ENCODE peak calls at places on chromosomes 6 and 20, in seven cellular contexts. X is CD8-positive, alpha-beta T cell; F is GM12878; I is SJSA1; B is psoas muscle; S is uterus; O is aorta. W is an unnamed sample. For H3K4me1, the result is how much of the 10 kb centered on the place peaks cover.

GRCh38 chr20:58795923-58796245 is 54.8 kb downstream of the GNAS-AS1 start:
- DNase-seq in X (no peak), F (no peak), I (no peak), B (no peak), S (no peak), O (no peak), W (no peak)

GRCh38 chr6:78947962-78948361 is 80.6 kb downstream of the IRAK1BP1 start:
- DNase-seq in X (no peak), F (no peak), I (peak), B (no peak), S (no peak), O (no peak), W (no peak)

GRCh38 chr6:106334646-106335448 is 9.3 kb upstream of the ATG5 start:
- DNase-seq in X (peak), F (no peak), I (peak), B (no peak), S (peak), O (no peak), W (peak)

GRCh38 chr6:151101116-151101810 is 138.5 kb upstream of the AKAP12 start:
- DNase-seq in X (no peak), F (no peak), I (no peak), B (no peak), S (no peak), O (no peak), W (no peak)

GRCh38 chr6:33599413-33599911 is 19.4 kb upstream of the BAK1 start:
- DNase-seq in X (no peak), F (no peak), I (no peak), B (no peak), S (no peak), O (no peak), W (no peak)

GRCh38 chr6:41286544-41287346 is at the start of gene TREM1:
- DNase-seq in X (no peak), F (no peak), I (no peak), B (peak), S (no peak), O (no peak), W (no peak)

GRCh38 chr6:43735642-43736199 is 34.3 kb upstream of the VEGFA start:
- DNase-seq in X (no peak), F (no peak), I (no peak), B (no peak), S (no peak), O (no peak), W (no peak)

GRCh38 chr20:48689388-48689787 is 138.4 kb downstream of the PREX1 start:
- DNase-seq in X (peak), F (no peak), I (no peak), B (no peak), S (no peak), O (no peak), W (no peak)

GRCh38 chr6:77451466-77451865 is 11.8 kb downstream of the HTR1B start:
- DNase-seq in X (no peak), F (no peak), I (no peak), B (no peak), S (no peak), O (no peak), W (no peak)

GRCh38 chr6:112951829-112952228 is 604.7 kb downstream of the RFPL4B start:
- DNase-seq in X (no peak), F (no peak), I (peak), B (no peak), S (no peak), O (no peak), W (no peak)

GRCh38 chr20:43409041-43409913 is 48.4 kb upstream of the SRSF6 start:
- DNase-seq in X (no peak), F (peak), I (peak), B (no peak), S (no peak), O (no peak), W (no peak)

GRCh38 chr6:152301021-152301805 is 335.9 kb downstream of the SYNE1 start:
- DNase-seq in X (no peak), F (no peak), I (no peak), B (no peak), S (no peak), O (no peak), W (no peak)

GRCh38 chr6:127366281-127367022 is 23.0 kb upstream of the ECHDC1 start:
- DNase-seq in X (no peak), F (no peak), I (peak), B (no peak), S (no peak), O (no peak), W (no peak)

GRCh38 chr6:131524695-131525336 is 48.2 kb upstream of the ARG1 start:
- DNase-seq in X (peak), F (no peak), I (no peak), B (no peak), S (no peak), O (no peak), W (peak)

GRCh38 chr20:2873747-2874041 is 413 bp downstream of the PTPRA start:
- DNase-seq in X (peak), F (no peak), I (peak), B (no peak), S (peak), O (peak), W (peak)

GRCh38 chr6:16139541-16139940 is 10.7 kb downstream of the MYLIP start:
- DNase-seq in X (no peak), F (no peak), I (no peak), B (no peak), S (no peak), O (no peak), W (no peak)

GRCh38 chr6:56677559-56677958 is 34.9 kb upstream of the DST start:
- DNase-seq in X (no peak), F (no peak), I (no peak), B (no peak), S (no peak), O (no peak), W (no peak)

GRCh38 chr6:169635345-169635744 is 66.5 kb downstream of the WDR27 start:
- DNase-seq in X (no peak), F (no peak), I (no peak), B (no peak), S (no peak), O (no peak), W (no peak)

GRCh38 chr20:60306516-60306915 is 348.3 kb downstream of the CDH26 start:
- DNase-seq in X (no peak), F (no peak), I (no peak), B (no peak), S (no peak), O (no peak), W (no peak)

GRCh38 chr20:47360207-47360488 is 3.6 kb upstream of the ZMYND8 start:
- DNase-seq in X (no peak), F (no peak), I (no peak), B (no peak), S (no peak), O (no peak), W (no peak)

GRCh38 chr6:116557863-116558262 is 4.3 kb downstream of the CALHM4 start:
- DNase-seq in X (no peak), F (no peak), I (peak), B (no peak), S (no peak), O (no peak), W (no peak)

GRCh38 chr6:17311595-17312311 is 30.6 kb downstream of the RBM24 start:
- DNase-seq in X (no peak), F (no peak), I (no peak), B (peak), S (no peak), O (no peak), W (no peak)

GRCh38 chr6:158333094-158333493 is 20.8 kb downstream of the TULP4 start:
- DNase-seq in X (no peak), F (no peak), I (no peak), B (no peak), S (no peak), O (no peak), W (no peak)

GRCh38 chr20:53660078-53660909 is 66.7 kb upstream of the ZNF217 start:
- DNase-seq in X (peak), F (no peak), I (no peak), B (peak), S (peak), O (no peak), W (peak)

GRCh38 chr6:129203190-129203900 is 320.4 kb downstream of the LAMA2 start:
- DNase-seq in X (no peak), F (no peak), I (no peak), B (peak), S (no peak), O (no peak), W (no peak)

GRCh38 chr6:2733324-2733723 is 17.4 kb downstream of the MYLK4 start:
- DNase-seq in X (no peak), F (peak), I (no peak), B (peak), S (no peak), O (no peak), W (no peak)

GRCh38 chr6:107977283-107977682 is 19.3 kb upstream of the SEC63 start:
- DNase-seq in X (no peak), F (no peak), I (peak), B (no peak), S (no peak), O (no peak), W (no peak)

GRCh38 chr6:107692351-107692750 is 131.8 kb downstream of the SCML4 start:
- DNase-seq in X (no peak), F (no peak), I (no peak), B (no peak), S (no peak), O (no peak), W (no peak)

GRCh38 chr6:29656157-29656556 is 735 bp upstream of the MOG start:
- DNase-seq in X (no peak), F (no peak), I (no peak), B (no peak), S (no peak), O (no peak), W (no peak)

GRCh38 chr6:36463686-36464085 is 20.9 kb downstream of the KCTD20 start:
- DNase-seq in X (no peak), F (no peak), I (no peak), B (no peak), S (no peak), O (no peak), W (no peak)

GRCh38 chr20:34579191-34579661 is 20.7 kb downstream of the MAP1LC3A start:
- DNase-seq in X (no peak), F (no peak), I (peak), B (peak), S (peak), O (no peak), W (no peak)

GRCh38 chr6:45923831-45924391 is 91.7 kb downstream of the CLIC5 start:
- DNase-seq in X (no peak), F (no peak), I (peak), B (no peak), S (no peak), O (no peak), W (no peak)

GRCh38 chr20:41607791-41608190 is 10.4 kb downstream of the CHD6 start:
- DNase-seq in X (no peak), F (no peak), I (no peak), B (no peak), S (no peak), O (no peak), W (no peak)

GRCh38 chr6:168628732-168629245 is 187.8 kb downstream of the SMOC2 start:
- DNase-seq in X (no peak), F (no peak), I (no peak), B (no peak), S (no peak), O (no peak), W (no peak)

GRCh38 chr6:132130530-132131298 is 179.5 kb upstream of the CCN2 start:
- DNase-seq in X (no peak), F (no peak), I (peak), B (peak), S (peak), O (peak), W (no peak)

GRCh38 chr6:53813096-53813495 is 18.3 kb downstream of the LRRC1 start:
- DNase-seq in X (no peak), F (no peak), I (no peak), B (no peak), S (no peak), O (no peak), W (no peak)

GRCh38 chr6:142841915-142842314 is 103.1 kb downstream of the HIVEP2 start:
- DNase-seq in X (no peak), F (no peak), I (no peak), B (no peak), S (no peak), O (no peak), W (no peak)

GRCh38 chr6:142842423-142843261 is 102.3 kb downstream of the HIVEP2 start:
- DNase-seq in X (peak), F (peak), I (peak), B (no peak), S (no peak), O (no peak), W (peak)

GRCh38 chr6:142845143-142845571 is 99.8 kb downstream of the HIVEP2 start:
- DNase-seq in X (no peak), F (no peak), I (no peak), B (no peak), S (no peak), O (no peak), W (no peak)

GRCh38 chr6:142844065-142844755 is 100.8 kb downstream of the HIVEP2 start:
- DNase-seq in X (no peak), F (no peak), I (no peak), B (no peak), S (no peak), O (no peak), W (no peak)

DNA sequence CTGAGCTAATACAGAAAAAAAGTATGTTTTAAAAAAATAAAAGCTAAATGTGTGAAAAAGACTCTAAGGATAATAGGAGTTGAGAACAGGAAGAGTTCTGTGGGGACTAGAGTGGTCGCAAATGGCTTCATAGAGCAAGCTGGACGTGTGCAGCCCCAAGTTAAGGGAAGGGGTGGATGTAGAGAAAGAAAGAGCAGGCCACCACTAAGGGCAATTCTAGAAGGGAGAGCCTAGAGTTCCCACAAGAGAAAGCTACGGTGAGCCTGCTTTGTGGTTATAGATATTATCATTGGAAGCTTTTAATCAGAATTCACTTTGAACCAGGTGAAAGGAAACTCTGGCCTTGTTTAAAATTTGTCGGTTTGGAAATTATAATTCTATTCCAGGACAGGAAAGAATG is 101.6 kb downstream of the HIVEP2 start:
- DNase-seq in X (no peak), F (no peak), I (no peak), B (no peak), S (no peak), O (no peak), W (no peak)
- H3K4me3 ChIP-seq in X (peak), F (peak), I (no peak), B (no peak), S (no peak), O (no peak), W (peak)

DNA sequence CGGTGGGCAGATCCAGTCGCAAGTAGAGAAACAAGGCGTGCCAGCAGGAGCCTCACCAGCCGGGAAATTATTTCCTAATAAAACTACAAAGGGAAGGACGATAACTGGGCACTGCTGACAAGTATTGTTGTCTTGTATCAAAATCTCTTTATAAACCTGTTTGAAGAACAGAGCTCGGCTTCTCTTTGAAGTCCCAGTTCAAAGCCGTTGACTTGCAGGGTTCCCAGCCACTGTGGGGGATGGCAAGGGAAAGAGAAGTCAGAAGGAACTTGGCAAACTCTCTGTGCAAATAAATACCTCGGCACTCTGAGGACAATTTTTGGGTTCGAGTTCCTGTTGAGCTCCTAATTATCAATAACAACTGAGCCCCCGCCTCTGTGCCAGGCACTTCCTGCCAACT is 504.6 kb downstream of the CD83 start:
- DNase-seq in X (no peak), F (no peak), I (no peak), B (no peak), S (no peak), O (no peak), W (no peak)
- H3K4me1 ChIP-seq in X (under half), F (under half), I (under half), B (under half), S (under half), O (under half), W (under half)

GRCh38 chr20:32474717-32474966 is 110.5 kb downstream of the NOL4L start:
- DNase-seq in X (no peak), F (no peak), I (no peak), B (no peak), S (no peak), O (no peak), W (no peak)

GRCh38 chr20:32472581-32473207 is 112.4 kb downstream of the NOL4L start:
- DNase-seq in X (no peak), F (no peak), I (no peak), B (no peak), S (no peak), O (no peak), W (no peak)

GRCh38 chr20:32474967-32475819 is 109.9 kb downstream of the NOL4L start:
- DNase-seq in X (no peak), F (no peak), I (peak), B (peak), S (peak), O (peak), W (no peak)

GRCh38 chr20:32473231-32474008 is 111.7 kb downstream of the NOL4L start:
- DNase-seq in X (no peak), F (no peak), I (no peak), B (no peak), S (no peak), O (no peak), W (no peak)

GRCh38 chr20:32474009-32474716 is 111.0 kb downstream of the NOL4L start:
- DNase-seq in X (no peak), F (no peak), I (no peak), B (no peak), S (peak), O (no peak), W (no peak)
- H3K4me3 ChIP-seq in X (no peak), F (no peak), I (peak), B (peak), S (peak), O (no peak), W (no peak)

GRCh38 chr6:11212625-11213024 is 19.8 kb downstream of the NEDD9 start:
- DNase-seq in X (no peak), F (no peak), I (no peak), B (no peak), S (peak), O (no peak), W (no peak)

GRCh38 chr6:11214438-11214837 is 18.0 kb downstream of the NEDD9 start:
- DNase-seq in X (no peak), F (no peak), I (no peak), B (no peak), S (no peak), O (no peak), W (no peak)

GRCh38 chr6:11215773-11216172 is 16.7 kb downstream of the NEDD9 start:
- DNase-seq in X (no peak), F (no peak), I (no peak), B (no peak), S (no peak), O (no peak), W (no peak)

GRCh38 chr6:11214911-11215310 is 17.6 kb downstream of the NEDD9 start:
- DNase-seq in X (no peak), F (no peak), I (no peak), B (no peak), S (no peak), O (no peak), W (no peak)

DNA sequence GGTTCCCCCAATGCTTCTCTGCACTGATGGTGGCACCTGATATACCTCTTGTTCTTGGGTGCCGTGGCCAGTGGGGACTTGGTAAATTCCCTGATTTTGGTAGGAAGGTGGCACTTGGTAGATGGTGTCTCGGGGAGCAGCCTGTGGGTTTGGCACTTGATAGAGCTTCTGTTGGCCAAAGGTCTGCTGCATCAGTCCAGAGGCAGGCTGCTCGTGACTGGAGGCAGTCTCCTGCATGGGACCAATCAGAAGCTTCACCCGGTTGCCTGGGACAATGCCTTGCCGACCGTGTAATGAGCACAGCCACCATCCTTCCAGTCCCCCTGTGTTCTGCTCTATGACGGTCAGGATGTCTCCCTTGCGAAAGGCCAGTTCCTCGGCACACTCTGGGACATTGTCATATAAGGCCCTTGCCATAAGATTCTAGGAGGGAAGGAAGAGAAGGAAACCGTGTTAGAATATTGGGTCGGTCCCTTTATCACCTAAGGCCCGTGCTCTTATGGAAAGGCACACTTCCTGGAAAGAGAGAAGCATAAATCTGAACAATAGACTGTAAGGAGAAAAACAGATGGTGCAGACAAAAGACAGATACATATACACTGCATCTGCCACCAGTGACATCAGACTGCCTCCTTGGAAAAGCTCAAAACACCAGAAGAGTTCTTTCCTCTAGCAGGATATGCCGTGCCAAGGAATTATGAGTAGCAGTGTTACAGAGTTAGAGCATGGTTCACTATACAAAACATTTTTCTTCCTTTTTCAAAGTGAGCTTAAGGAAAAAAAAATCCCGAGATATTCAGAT is 19.0 kb downstream of the NEDD9 start:
- DNase-seq in X (no peak), F (no peak), I (no peak), B (no peak), S (no peak), O (no peak), W (no peak)
- H3K4me1 ChIP-seq in X (under half), F (under half), I (under half), B (half or more), S (under half), O (under half), W (under half)

GRCh38 chr6:52696418-52696817 is 25.5 kb downstream of the TMEM14A start:
- DNase-seq in X (no peak), F (no peak), I (no peak), B (no peak), S (no peak), O (no peak), W (no peak)
- H3K4me3 ChIP-seq in X (no peak), F (no peak), I (no peak), B (no peak), S (no peak), O (no peak), W (no peak)

GRCh38 chr6:32190946-32191677 is 1.1 kb upstream of the PBX2 start:
- DNase-seq in X (no peak), F (no peak), I (no peak), B (no peak), S (no peak), O (no peak), W (no peak)
- H3K4me1 ChIP-seq in X (half or more), F (under half), I (half or more), B (under half), S (under half), O (under half), W (half or more)

GRCh38 chr6:94487371-94487770 is 1068.0 kb upstream of the EPHA7 start:
- DNase-seq in X (no peak), F (no peak), I (no peak), B (no peak), S (no peak), O (no peak), W (no peak)
- H3K4me3 ChIP-seq in X (no peak), F (no peak), I (no peak), B (no peak), S (no peak), O (no peak), W (no peak)

W was measured in CD8-positive, alpha-beta memory T cell.